ENCODE peak calls at places on chromosomes 11 and 22, in ten cellular contexts. X is sigmoid colon, L is fibroblast of mammary gland, H is dorsolateral prefrontal cortex, I is GM06990, B is astrocyte of the spinal cord, A is coronary artery, J is cardiac muscle cell, S is choroid plexus epithelial cell, G is right lobe of liver. P is an unnamed sample.

GRCh38 chr11:112901904-112902303 is 59.3 kb upstream of the NCAM1 start:
- DNase-seq in H (no peak), X (no peak), I (no peak), B (no peak), S (no peak), G (no peak), J (no peak), A (no peak), L (no peak), P (no peak)

GRCh38 chr11:34034053-34034452 is 17.5 kb upstream of the CAPRIN1 start:
- DNase-seq in H (no peak), B (no peak), X (no peak), A (no peak), L (no peak), J (no peak), I (no peak), S (no peak), G (no peak), P (no peak)

GRCh38 chr22:49824185-49824925 is 3.3 kb downstream of the BRD1 start:
- DNase-seq in J (no peak), I (no peak), A (no peak), H (no peak), B (no peak), L (no peak), S (no peak), X (no peak), G (no peak), P (no peak)

GRCh38 chr11:76723548-76723947 is 53.0 kb upstream of the LRRC32 start:
- DNase-seq in I (no peak), A (no peak), J (no peak), H (no peak), L (no peak), B (no peak), G (no peak), X (peak; percentile 8), S (no peak), P (no peak)

GRCh38 chr11:69992943-69993694 is 85.0 kb upstream of the ANO1 start:
- DNase-seq in G (no peak), L (no peak), X (no peak), S (no peak), B (no peak), I (no peak), A (no peak), H (no peak), J (no peak), P (peak; percentile 82)

GRCh38 chr11:124310746-124311145 is 3.0 kb downstream of the OR8D1 start:
- DNase-seq in H (no peak), G (no peak), J (peak; percentile 8), S (no peak), X (no peak), L (peak; percentile 7), A (no peak), B (peak; percentile 48), I (no peak), P (no peak)

GRCh38 chr11:119525855-119526196 is 102.9 kb upstream of the THY1 start:
- DNase-seq in J (no peak), G (no peak), A (no peak), I (no peak), L (no peak), X (peak; percentile 33), S (no peak), H (no peak), B (no peak), P (no peak)

GRCh38 chr11:45031912-45032519 is 81.3 kb upstream of the TP53I11 start:
- DNase-seq in X (no peak), H (no peak), S (no peak), A (no peak), L (no peak), G (no peak), I (peak; percentile 40), B (no peak), J (no peak), P (no peak)

GRCh38 chr11:80521592-80521991 is 1080.8 kb upstream of the TENM4 start:
- DNase-seq in X (no peak), H (no peak), J (no peak), A (no peak), L (no peak), I (no peak), S (peak; percentile 11), B (no peak), G (no peak), P (no peak)

GRCh38 chr11:16278273-16278672 is 78.1 kb downstream of the SOX6 start:
- DNase-seq in I (no peak), S (no peak), L (no peak), H (no peak), X (no peak), G (no peak), A (no peak), J (no peak), B (no peak), P (no peak)

GRCh38 chr11:119047205-119047604 is 9.8 kb downstream of the HYOU1 start:
- DNase-seq in J (no peak), I (no peak), A (no peak), B (no peak), G (no peak), L (no peak), S (no peak), H (no peak), X (no peak), P (no peak)

GRCh38 chr22:48277868-48278581 is 1515.6 kb downstream of the TBC1D22A start:
- DNase-seq in I (no peak), S (no peak), A (no peak), G (no peak), H (no peak), B (no peak), L (no peak), X (peak; percentile 54), J (no peak), P (peak; percentile 52)

GRCh38 chr11:104462346-104462745 is 298.4 kb upstream of the PDGFD start:
- DNase-seq in S (peak; percentile 88), I (no peak), H (no peak), J (peak; percentile 73), L (peak; percentile 77), X (no peak), G (no peak), A (no peak), B (peak; percentile 62), P (no peak)

GRCh38 chr11:86570020-86570419 is 102.4 kb downstream of the ME3 start:
- DNase-seq in G (no peak), B (no peak), X (no peak), S (no peak), A (no peak), J (no peak), L (no peak), I (no peak), H (no peak), P (no peak)

GRCh38 chr11:96235725-96236124 is 107.3 kb downstream of the MAML2 start:
- DNase-seq in B (no peak), I (no peak), A (no peak), G (no peak), X (no peak), S (peak; percentile 47), H (no peak), J (no peak), L (no peak), P (no peak)

GRCh38 chr22:35914665-35915476 is 113.8 kb downstream of the RBFOX2 start:
- DNase-seq in G (peak; percentile 69), L (peak; percentile 91), J (peak; percentile 91), X (peak; percentile 83), H (peak; percentile 72), I (no peak), B (peak; percentile 88), A (no peak), S (peak; percentile 95), P (no peak)

GRCh38 chr11:70841264-70841663 is 411.1 kb downstream of the SHANK2 start:
- DNase-seq in B (no peak), X (no peak), A (no peak), H (no peak), G (no peak), J (no peak), L (no peak), I (no peak), S (no peak), P (no peak)

GRCh38 chr11:35192347-35192746 is 53.4 kb downstream of the CD44 start:
- DNase-seq in G (peak; percentile 80), L (peak; percentile 43), I (no peak), H (no peak), S (peak; percentile 56), A (no peak), J (peak; percentile 66), X (peak; percentile 84), B (no peak), P (peak; percentile 54)

GRCh38 chr11:17599460-17599925 is 52.4 kb downstream of the OTOG start:
- DNase-seq in B (no peak), G (peak; percentile 30), L (no peak), I (no peak), J (no peak), S (no peak), H (peak; percentile 21), A (peak; percentile 60), X (peak; percentile 47), P (no peak)

DNA sequence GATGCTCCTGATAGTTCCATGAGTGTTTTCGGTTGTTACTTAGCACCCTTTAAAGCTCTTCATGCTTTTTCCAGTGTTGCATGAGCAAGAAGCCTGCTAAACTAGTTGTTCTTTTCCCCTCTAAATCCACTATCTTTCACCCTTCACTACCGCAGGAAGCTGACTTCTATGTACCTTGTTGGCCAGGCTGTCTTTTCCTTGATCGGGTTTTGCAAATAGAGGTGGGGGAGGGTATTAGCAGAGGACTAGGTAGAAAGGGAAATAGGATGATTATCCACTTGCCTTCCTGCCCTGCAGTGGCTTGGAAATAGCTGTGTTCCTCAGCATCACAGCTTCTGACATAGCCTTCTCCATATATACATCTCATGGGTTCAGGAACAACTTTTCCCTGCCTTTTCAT is 23.9 kb downstream of the AASDHPPT start:
- DNase-seq in S (no peak), H (no peak), G (no peak), X (no peak), B (no peak), I (no peak), A (no peak), J (no peak), L (no peak), P (no peak)
- H3K4me3 ChIP-seq in S (no peak overlapping the region), H (no peak overlapping the region), G (no peak overlapping the region), X (no peak overlapping the region), B (no peak overlapping the region), I (no peak overlapping the region), A (no peak overlapping the region), J (no peak overlapping the region), L (no peak overlapping the region), P (no peak overlapping the region)

GRCh38 chr11:2652857-2653643 is 46.7 kb downstream of the KCNQ1OT1 start:
- DNase-seq in J (peak; percentile 23), L (no peak), H (no peak), S (no peak), A (no peak), G (no peak), X (no peak), B (no peak), I (no peak), P (no peak)
- H3K4me3 ChIP-seq in J (no peak overlapping the region), L (no peak overlapping the region), H (no peak overlapping the region), S (no peak overlapping the region), A (no peak overlapping the region), G (no peak overlapping the region), X (no peak overlapping the region), B (no peak overlapping the region), I (no peak overlapping the region), P (no peak overlapping the region)

GRCh38 chr11:68825603-68826002 is 16.1 kb downstream of the CPT1A start:
- DNase-seq in H (no peak), I (no peak), J (no peak), B (no peak), X (no peak), A (no peak), L (no peak), G (no peak), S (no peak), P (peak; percentile 89)
- H3K4me3 ChIP-seq in H (no peak overlapping the region), I (no peak overlapping the region), J (no peak overlapping the region), B (no peak overlapping the region), X (no peak overlapping the region), A (no peak overlapping the region), L (no peak overlapping the region), G (no peak overlapping the region), S (no peak overlapping the region), P (no peak overlapping the region)

GRCh38 chr11:2419638-2420501 is 19.3 kb downstream of the TSSC4 start:
- DNase-seq in S (peak; percentile 86), X (peak; percentile 89), L (peak; percentile 74), A (no peak), J (peak; percentile 87), G (peak; percentile 72), B (peak; percentile 80), H (peak; percentile 66), I (peak; percentile 73), P (peak; percentile 77)
- H3K4me3 ChIP-seq in S (no peak overlapping the region), X (no peak overlapping the region), L (no peak overlapping the region), A (no peak overlapping the region), J (no peak overlapping the region), G (no peak overlapping the region), B (no peak overlapping the region), H (peak overlapping the region; percentile 32), I (no peak overlapping the region), P (no peak overlapping the region)